ENCODE peak calls at places on chromosome 19, in ten cellular contexts. V is tibial artery, N is fibroblast of the aortic adventitia, M is fibroblast of lung, W is Caco-2, K is left ventricle myocardium inferior, Y is H9, U is psoas muscle, X is AG09319, B is AG04450. C is an unnamed sample.

GRCh38 chr19:47674548-47674947 is 38.7 kb upstream of the EHD2 start:
- DNase-seq in U (no peak), X (no peak), Y (no peak), M (no peak), K (no peak), V (no peak), W (no peak), B (no peak), N (no peak), C (no peak)

GRCh38 chr19:36819130-36819630 is 19.0 kb downstream of the ZNF790 start:
- DNase-seq in Y (no peak), K (no peak), X (no peak), U (no peak), B (no peak), N (no peak), M (peak), W (no peak), V (no peak), C (no peak)

GRCh38 chr19:39318071-39318470 is 2.6 kb downstream of the LRFN1 start:
- DNase-seq in B (no peak), W (no peak), U (no peak), N (no peak), K (no peak), Y (no peak), V (no peak), M (no peak), X (no peak), C (no peak)

GRCh38 chr19:31505596-31505910 is 156.3 kb upstream of the TSHZ3 start:
- DNase-seq in M (no peak), U (no peak), Y (no peak), B (no peak), W (no peak), N (no peak), K (no peak), V (no peak), X (no peak), C (no peak)

GRCh38 chr19:35349614-35350521 is 2.2 kb downstream of the FFAR1 start:
- DNase-seq in V (no peak), X (no peak), M (no peak), Y (peak), N (no peak), W (no peak), B (no peak), U (no peak), K (no peak), C (no peak)

GRCh38 chr19:11268783-11269267 is 6.5 kb upstream of the DOCK6 start:
- DNase-seq in V (peak), M (peak), B (peak), X (no peak), N (peak), Y (no peak), U (peak), K (peak), W (no peak), C (peak)

GRCh38 chr19:9847087-9847671 is 12.1 kb downstream of the PIN1 start:
- DNase-seq in K (no peak), W (peak), U (peak), N (peak), V (peak), B (peak), X (peak), M (peak), Y (peak), C (no peak)

GRCh38 chr19:3533020-3533408 is 6.0 kb upstream of the TEKTIP1 start:
- DNase-seq in W (no peak), N (no peak), M (no peak), K (no peak), X (no peak), V (no peak), Y (no peak), U (no peak), B (no peak), C (no peak)

GRCh38 chr19:51711702-51712101 is 12.1 kb downstream of the HAS1 start:
- DNase-seq in V (no peak), B (no peak), W (no peak), K (no peak), N (no peak), Y (no peak), M (no peak), U (no peak), X (no peak), C (no peak)

GRCh38 chr19:30674656-30675055 is 302.5 kb downstream of the ZNF536 start:
- DNase-seq in N (no peak), B (no peak), X (no peak), M (no peak), U (no peak), W (no peak), V (no peak), Y (no peak), K (no peak), C (no peak)

GRCh38 chr19:45640849-45641273 is 1.7 kb upstream of the EML2 start:
- DNase-seq in B (no peak), Y (peak), M (no peak), K (no peak), N (no peak), X (no peak), W (no peak), U (no peak), V (no peak), C (no peak)

GRCh38 chr19:23917856-23918255 is 3.2 kb downstream of the ZNF726 start:
- DNase-seq in B (no peak), K (no peak), X (no peak), V (no peak), U (no peak), N (no peak), W (no peak), Y (no peak), M (no peak), C (peak)

GRCh38 chr19:58056861-58057260 is 2.2 kb upstream of the ZNF135 start:
- DNase-seq in U (no peak), W (no peak), N (no peak), Y (no peak), B (no peak), K (no peak), M (no peak), V (no peak), X (no peak), C (no peak)

GRCh38 chr19:40713939-40714338 is 2.7 kb downstream of the COQ8B start:
- DNase-seq in N (no peak), B (no peak), W (no peak), K (no peak), U (no peak), V (no peak), X (no peak), Y (no peak), M (no peak), C (no peak)

GRCh38 chr19:4391701-4392543 is 8.4 kb downstream of the SH3GL1 start:
- DNase-seq in N (peak), M (peak), X (no peak), B (no peak), V (no peak), W (no peak), Y (no peak), U (peak), K (peak), C (no peak)

GRCh38 chr19:44607049-44607448 is 6.3 kb upstream of the IGSF23 start:
- DNase-seq in N (peak), M (peak), W (no peak), X (peak), U (no peak), B (no peak), K (no peak), V (no peak), Y (no peak), C (no peak)

GRCh38 chr19:45935267-45935666 is 20.7 kb upstream of the NANOS2 start:
- DNase-seq in V (no peak), X (no peak), N (no peak), U (no peak), K (no peak), Y (no peak), W (no peak), M (no peak), B (no peak), C (no peak)

GRCh38 chr19:46601318-46602224 is at the start of gene CALM3:
- DNase-seq in U (no peak), K (no peak), B (no peak), W (no peak), Y (no peak), M (no peak), N (no peak), X (no peak), V (no peak), C (no peak)

GRCh38 chr19:34189917-34190425 is 17.7 kb downstream of the LSM14A start:
- DNase-seq in N (peak), U (no peak), X (no peak), W (no peak), Y (no peak), M (peak), K (no peak), V (no peak), B (no peak), C (no peak)

GRCh38 chr19:35560271-35560670 is 3.2 kb downstream of the ATP4A start:
- DNase-seq in V (no peak), N (no peak), W (no peak), U (no peak), Y (no peak), K (no peak), X (no peak), M (no peak), B (no peak), C (no peak)

GRCh38 chr19:33293255-33294057 is 8.9 kb downstream of the CEBPA start:
- DNase-seq in B (peak), M (peak), X (peak), N (peak), U (peak), Y (no peak), V (no peak), K (no peak), W (peak), C (peak)

GRCh38 chr19:45182758-45183157 is 4.2 kb downstream of the BLOC1S3 start:
- DNase-seq in K (no peak), N (no peak), B (no peak), W (no peak), M (no peak), Y (no peak), V (no peak), X (no peak), U (no peak), C (no peak)

GRCh38 chr19:50315773-50316448 is 13.3 kb downstream of the KCNC3 start:
- DNase-seq in N (no peak), Y (peak), V (no peak), U (no peak), M (no peak), B (no peak), W (peak), X (no peak), K (no peak), C (peak)

GRCh38 chr19:49636230-49636932 is 3.6 kb downstream of the RRAS start:
- DNase-seq in K (no peak), M (no peak), W (no peak), N (no peak), X (no peak), U (no peak), Y (no peak), V (no peak), B (no peak), C (no peak)

GRCh38 chr19:35757231-35757748 is 461 bp upstream of the HSPB6 start:
- DNase-seq in X (peak), V (peak), U (peak), N (peak), K (peak), M (peak), B (peak), Y (no peak), W (peak), C (peak)

GRCh38 chr19:50387176-50387867 is 3.2 kb downstream of the POLD1 start:
- DNase-seq in B (no peak), Y (no peak), N (no peak), U (no peak), M (peak), V (no peak), X (no peak), W (no peak), K (no peak), C (no peak)

GRCh38 chr19:8392017-8392591 is 1.9 kb downstream of the RAB11B start:
- DNase-seq in W (no peak), Y (no peak), B (no peak), U (peak), V (no peak), K (peak), X (no peak), M (peak), N (no peak), C (peak)

GRCh38 chr19:50204811-50205675 is 1.6 kb downstream of the MYH14 start:
- DNase-seq in W (peak), B (no peak), X (no peak), N (no peak), K (peak), M (no peak), U (peak), V (no peak), Y (peak), C (peak)

GRCh38 chr19:45125975-45126493 is 33.1 kb downstream of the PPP1R37 start:
- DNase-seq in B (peak), V (peak), N (peak), Y (peak), X (no peak), U (peak), W (peak), K (peak), M (peak), C (peak)

GRCh38 chr19:46350758-46351159 is 3.9 kb downstream of the PPP5C start:
- DNase-seq in N (no peak), U (no peak), M (no peak), Y (no peak), V (no peak), W (no peak), K (no peak), X (no peak), B (no peak), C (no peak)

GRCh38 chr19:39359026-39359425 is 16.8 kb downstream of the SAMD4B start:
- DNase-seq in Y (no peak), K (no peak), B (no peak), W (no peak), M (no peak), N (no peak), U (no peak), V (no peak), X (no peak), C (no peak)

GRCh38 chr19:48481846-48482639 is 12.9 kb downstream of the CYTH2 start:
- DNase-seq in V (no peak), K (no peak), N (peak), X (no peak), U (no peak), Y (no peak), M (no peak), B (no peak), W (no peak), C (no peak)

GRCh38 chr19:50568321-50569022 is at the start of gene LRRC4B:
- DNase-seq in M (no peak), V (no peak), N (no peak), X (no peak), U (no peak), Y (peak), B (no peak), W (no peak), K (no peak), C (no peak)

GRCh38 chr19:38736036-38736412 is 8.2 kb downstream of the CAPN12 start:
- DNase-seq in W (peak), M (peak), X (no peak), B (no peak), V (no peak), U (no peak), K (peak), N (no peak), Y (peak), C (peak)

GRCh38 chr19:7596191-7596937 is 701 bp downstream of the CAMSAP3 start:
- DNase-seq in K (no peak), U (no peak), Y (no peak), N (no peak), B (no peak), V (no peak), W (peak), M (no peak), X (no peak), C (no peak)

GRCh38 chr19:33040994-33041827 is 23.5 kb downstream of the RHPN2 start:
- DNase-seq in K (no peak), U (no peak), V (no peak), W (peak), N (peak), X (no peak), Y (no peak), B (no peak), M (peak), C (no peak)

GRCh38 chr19:51727349-51727880 is 3.6 kb upstream of the HAS1 start:
- DNase-seq in M (peak), Y (no peak), X (no peak), B (no peak), K (no peak), U (no peak), W (no peak), N (peak), V (no peak), C (no peak)

GRCh38 chr19:45173816-45174215 is 4.2 kb downstream of the TRAPPC6A start:
- DNase-seq in W (no peak), X (no peak), U (no peak), Y (no peak), B (no peak), M (peak), N (no peak), V (no peak), K (no peak), C (no peak)

GRCh38 chr19:56217039-56217949 is 15.2 kb downstream of the ZSCAN5C start:
- DNase-seq in B (no peak), V (peak), Y (peak), U (no peak), N (peak), M (peak), W (no peak), X (no peak), K (peak), C (peak)

DNA sequence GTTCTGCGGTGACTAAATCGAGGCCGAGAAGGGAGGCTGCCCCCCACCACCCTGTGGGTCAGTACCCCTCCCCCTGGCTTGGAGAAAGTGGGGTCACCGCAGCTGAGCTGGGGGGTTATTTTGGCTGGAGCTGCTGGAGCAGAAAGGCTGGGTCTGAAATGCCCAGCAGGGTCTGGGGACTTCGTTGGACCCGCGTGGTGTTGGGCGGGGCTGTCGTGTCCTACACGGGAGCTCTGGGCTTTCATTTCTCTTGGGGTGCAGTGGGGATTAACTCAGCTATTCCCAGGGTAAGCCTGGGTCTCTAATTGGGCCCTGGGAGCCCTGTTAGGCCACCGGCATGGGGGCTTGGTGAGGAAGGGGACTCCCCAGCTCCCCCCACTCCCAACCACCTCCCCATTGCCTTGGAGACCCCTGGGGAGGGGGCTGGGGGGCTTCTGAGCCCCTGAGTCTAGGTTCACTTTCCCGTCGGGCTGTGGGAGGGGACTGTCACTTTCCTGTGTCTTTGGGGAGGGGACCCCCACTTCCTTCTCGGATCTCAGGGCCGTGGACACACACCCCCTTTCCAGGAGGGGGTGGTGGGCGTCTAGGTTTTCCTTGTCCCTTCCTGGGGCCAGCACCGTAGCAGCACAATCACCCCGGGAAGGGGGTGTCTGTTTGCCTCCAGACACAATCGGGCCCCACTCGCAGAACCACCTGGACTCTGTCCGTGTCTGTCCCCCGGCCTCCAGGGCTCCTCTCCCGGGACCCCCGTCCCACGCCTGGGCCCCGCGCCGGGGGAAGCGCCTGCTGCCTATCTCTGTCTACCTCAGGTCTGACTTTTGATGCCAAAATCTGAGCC is 10.2 kb upstream of the WDR18 start:
- DNase-seq in M (no peak), K (no peak), B (no peak), X (no peak), Y (no peak), V (no peak), N (no peak), W (no peak), U (no peak), C (no peak)
- TF ChIP-seq CTCF in M (no peak), K (no peak), B (no peak), X (no peak), Y (no peak), V (no peak), N (no peak), W (no peak), U (no peak), C (no peak)

GRCh38 chr19:13154911-13155471 is 4.8 kb downstream of the IER2 start:
- DNase-seq in V (peak), M (peak), W (peak), N (peak), X (no peak), B (no peak), K (peak), Y (peak), U (peak), C (peak)
- TF ChIP-seq CTCF in V (no peak), M (peak), W (no peak), N (peak), X (peak), B (peak), K (no peak), Y (peak), U (no peak), C (no peak)

GRCh38 chr19:29128203-29128602 is 84.7 kb downstream of the UQCRFS1 start:
- DNase-seq in N (no peak), Y (no peak), X (no peak), K (no peak), W (no peak), M (no peak), V (no peak), U (no peak), B (no peak), C (no peak)
- TF ChIP-seq CTCF in N (no peak), Y (no peak), X (no peak), K (no peak), W (no peak), M (no peak), V (no peak), U (no peak), B (no peak), C (no peak)

GRCh38 chr19:6393074-6393981 is at the start of gene GTF2F1:
- DNase-seq in B (peak), U (peak), N (peak), X (peak), Y (peak), K (peak), V (peak), W (peak), M (peak), C (peak)
- TF ChIP-seq CTCF in B (peak), U (no peak), N (peak), X (peak), Y (peak), K (peak), V (no peak), W (peak), M (peak), C (peak)

DNA sequence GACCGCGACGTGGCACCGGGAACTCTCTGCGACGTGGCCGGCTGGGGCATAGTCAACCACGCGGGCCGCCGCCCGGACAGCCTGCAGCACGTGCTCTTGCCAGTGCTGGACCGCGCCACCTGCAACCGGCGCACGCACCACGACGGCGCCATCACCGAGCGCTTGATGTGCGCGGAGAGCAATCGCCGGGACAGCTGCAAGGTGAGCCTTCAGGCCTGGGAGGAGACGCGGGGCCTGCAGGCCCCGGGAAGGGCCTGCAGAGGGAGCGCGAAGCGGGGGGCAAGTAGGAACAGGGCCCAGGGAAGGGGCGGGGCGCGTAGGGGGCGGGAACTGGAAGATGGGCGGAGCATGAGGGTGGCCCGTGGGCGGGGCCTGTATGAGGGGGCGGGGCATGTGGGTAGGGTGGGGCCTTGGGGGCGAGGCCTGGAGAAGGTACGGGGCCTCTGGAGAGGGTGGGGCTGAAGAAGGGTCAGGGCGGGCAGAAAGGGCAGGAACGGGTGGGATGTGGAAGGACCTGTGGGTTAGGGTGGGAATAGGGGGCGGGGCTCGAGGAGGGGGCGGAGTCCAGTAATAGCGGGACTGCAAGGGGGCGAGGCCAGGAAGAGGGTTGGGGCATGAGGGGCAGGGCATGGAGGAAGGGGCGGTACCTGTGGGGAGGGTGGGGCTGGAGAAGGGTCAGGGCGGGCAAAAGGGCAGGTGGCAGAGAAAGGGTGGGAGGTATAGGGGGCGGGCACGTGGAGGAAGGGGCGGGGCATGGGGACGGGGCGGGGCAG is 2.5 kb downstream of the CFD start:
- DNase-seq in N (no peak), B (no peak), X (no peak), Y (peak), M (no peak), K (no peak), W (peak), U (no peak), V (no peak), C (no peak)
- TF ChIP-seq CTCF in N (peak), B (no peak), X (no peak), Y (peak), M (no peak), K (no peak), W (no peak), U (no peak), V (no peak), C (no peak)

GRCh38 chr19:14198384-14199376 is 7.3 kb downstream of the ADGRL1 start:
- DNase-seq in Y (no peak), B (no peak), N (no peak), M (no peak), U (no peak), W (no peak), V (no peak), X (no peak), K (no peak), C (no peak)
- TF ChIP-seq CTCF in Y (peak), B (no peak), N (peak), M (peak), U (no peak), W (no peak), V (no peak), X (no peak), K (no peak), C (no peak)